ENCODE peak calls at places on chromosome 20, in ten cellular contexts. One of them, this sample, is unnamed.

GRCh38 chr20:11544029-11544678 is 373.5 kb upstream of the BTBD3 start:
- DNase-seq in left lung: no peak
- DNase-seq in AG10803: peak
- DNase-seq in cardiac fibroblast: peak
- DNase-seq in AG09309: peak
- DNase-seq in activated gamma-delta T cell treated with Interleukin-2 at 50 U/mL for 16 hours: no peak
- DNase-seq in mucosa of gallbladder: peak
- DNase-seq in heart left ventricle: no peak
- DNase-seq in activated naive CD4-positive, alpha-beta T cell treated with anti-CD3 and anti-CD28 coated beads for 36 hours: peak
- DNase-seq in SJCRH30: peak
- DNase-seq in this sample: no peak

GRCh38 chr20:63522981-63523611 is 2.5 kb downstream of the PPDPF start:
- DNase-seq in activated gamma-delta T cell treated with Interleukin-2 at 50 U/mL for 16 hours: no peak
- DNase-seq in mucosa of gallbladder: no peak
- DNase-seq in SJCRH30: no peak
- DNase-seq in cardiac fibroblast: no peak
- DNase-seq in heart left ventricle: peak
- DNase-seq in AG09309: no peak
- DNase-seq in left lung: peak
- DNase-seq in AG10803: no peak
- DNase-seq in activated naive CD4-positive, alpha-beta T cell treated with anti-CD3 and anti-CD28 coated beads for 36 hours: no peak
- DNase-seq in this sample: no peak

GRCh38 chr20:54643761-54644160 is 168.4 kb downstream of the DOK5 start:
- DNase-seq in AG09309: peak
- DNase-seq in SJCRH30: no peak
- DNase-seq in left lung: peak
- DNase-seq in cardiac fibroblast: peak
- DNase-seq in mucosa of gallbladder: no peak
- DNase-seq in activated naive CD4-positive, alpha-beta T cell treated with anti-CD3 and anti-CD28 coated beads for 36 hours: peak
- DNase-seq in activated gamma-delta T cell treated with Interleukin-2 at 50 U/mL for 16 hours: no peak
- DNase-seq in AG10803: peak
- DNase-seq in heart left ventricle: peak
- DNase-seq in this sample: no peak

GRCh38 chr20:56636701-56637100 is 7.6 kb downstream of the TFAP2C start:
- DNase-seq in activated gamma-delta T cell treated with Interleukin-2 at 50 U/mL for 16 hours: no peak
- DNase-seq in cardiac fibroblast: no peak
- DNase-seq in activated naive CD4-positive, alpha-beta T cell treated with anti-CD3 and anti-CD28 coated beads for 36 hours: no peak
- DNase-seq in heart left ventricle: no peak
- DNase-seq in SJCRH30: no peak
- DNase-seq in mucosa of gallbladder: no peak
- DNase-seq in AG09309: peak
- DNase-seq in AG10803: peak
- DNase-seq in left lung: no peak
- DNase-seq in this sample: no peak

GRCh38 chr20:7984192-7984591 is 35.4 kb downstream of the TMX4 start:
- DNase-seq in AG09309: no peak
- DNase-seq in left lung: no peak
- DNase-seq in heart left ventricle: no peak
- DNase-seq in activated naive CD4-positive, alpha-beta T cell treated with anti-CD3 and anti-CD28 coated beads for 36 hours: no peak
- DNase-seq in cardiac fibroblast: no peak
- DNase-seq in SJCRH30: no peak
- DNase-seq in AG10803: no peak
- DNase-seq in activated gamma-delta T cell treated with Interleukin-2 at 50 U/mL for 16 hours: no peak
- DNase-seq in mucosa of gallbladder: no peak
- DNase-seq in this sample: no peak

GRCh38 chr20:46056970-46057855 is 28.2 kb downstream of the SLC12A5 start:
- DNase-seq in mucosa of gallbladder: peak
- DNase-seq in cardiac fibroblast: peak
- DNase-seq in AG09309: no peak
- DNase-seq in activated gamma-delta T cell treated with Interleukin-2 at 50 U/mL for 16 hours: no peak
- DNase-seq in SJCRH30: peak
- DNase-seq in AG10803: peak
- DNase-seq in heart left ventricle: peak
- DNase-seq in left lung: peak
- DNase-seq in activated naive CD4-positive, alpha-beta T cell treated with anti-CD3 and anti-CD28 coated beads for 36 hours: peak
- DNase-seq in this sample: no peak

GRCh38 chr20:57326667-57327455 is 2.7 kb upstream of the SPO11 start:
- DNase-seq in cardiac fibroblast: no peak
- DNase-seq in activated naive CD4-positive, alpha-beta T cell treated with anti-CD3 and anti-CD28 coated beads for 36 hours: no peak
- DNase-seq in heart left ventricle: no peak
- DNase-seq in AG10803: no peak
- DNase-seq in SJCRH30: no peak
- DNase-seq in mucosa of gallbladder: peak
- DNase-seq in activated gamma-delta T cell treated with Interleukin-2 at 50 U/mL for 16 hours: no peak
- DNase-seq in AG09309: no peak
- DNase-seq in left lung: peak
- DNase-seq in this sample: no peak

GRCh38 chr20:41174373-41174772 is 37.0 kb downstream of the PLCG1 start:
- DNase-seq in cardiac fibroblast: no peak
- DNase-seq in SJCRH30: no peak
- DNase-seq in AG10803: no peak
- DNase-seq in mucosa of gallbladder: no peak
- DNase-seq in AG09309: no peak
- DNase-seq in heart left ventricle: no peak
- DNase-seq in activated gamma-delta T cell treated with Interleukin-2 at 50 U/mL for 16 hours: no peak
- DNase-seq in left lung: no peak
- DNase-seq in activated naive CD4-positive, alpha-beta T cell treated with anti-CD3 and anti-CD28 coated beads for 36 hours: peak
- DNase-seq in this sample: no peak

GRCh38 chr20:31838646-31839292 is 6.6 kb downstream of the FOXS1 start:
- DNase-seq in AG10803: no peak
- DNase-seq in activated gamma-delta T cell treated with Interleukin-2 at 50 U/mL for 16 hours: no peak
- DNase-seq in left lung: no peak
- DNase-seq in AG09309: no peak
- DNase-seq in heart left ventricle: no peak
- DNase-seq in cardiac fibroblast: peak
- DNase-seq in mucosa of gallbladder: no peak
- DNase-seq in SJCRH30: peak
- DNase-seq in activated naive CD4-positive, alpha-beta T cell treated with anti-CD3 and anti-CD28 coated beads for 36 hours: no peak
- DNase-seq in this sample: no peak

GRCh38 chr20:25058051-25058796 is at the start of gene ACSS1:
- DNase-seq in mucosa of gallbladder: peak
- DNase-seq in SJCRH30: peak
- DNase-seq in cardiac fibroblast: peak
- DNase-seq in AG09309: no peak
- DNase-seq in AG10803: peak
- DNase-seq in heart left ventricle: peak
- DNase-seq in activated naive CD4-positive, alpha-beta T cell treated with anti-CD3 and anti-CD28 coated beads for 36 hours: peak
- DNase-seq in activated gamma-delta T cell treated with Interleukin-2 at 50 U/mL for 16 hours: peak
- DNase-seq in left lung: peak
- DNase-seq in this sample: peak

GRCh38 chr20:63942250-63943006 is 13.8 kb downstream of the UCKL1 start:
- DNase-seq in SJCRH30: peak
- DNase-seq in activated gamma-delta T cell treated with Interleukin-2 at 50 U/mL for 16 hours: no peak
- DNase-seq in mucosa of gallbladder: no peak
- DNase-seq in AG09309: no peak
- DNase-seq in left lung: no peak
- DNase-seq in cardiac fibroblast: peak
- DNase-seq in AG10803: no peak
- DNase-seq in activated naive CD4-positive, alpha-beta T cell treated with anti-CD3 and anti-CD28 coated beads for 36 hours: peak
- DNase-seq in heart left ventricle: peak
- DNase-seq in this sample: no peak